ENCODE peak calls at places on chromosome 18, in five cellular contexts. G is activated T-helper 9 cell treated with anti-CD3 and anti-CD28 coated beads, Interleukin-2, amount 50 U/mL, for 16 hours; Q is astrocyte; A is aorta; J is stimulated activated CD4-positive, alpha-beta T cell treated with anti-CD3 and anti-CD28 coated beads, Interleukin-1b, Interleukin-23, amount 100 ng/mL, for 1 hour. S is an unnamed sample.

GRCh38 chr18:2656237-2657042 is 914 bp downstream of the SMCHD1 start:
- DNase-seq in J (peak; percentile 12), Q (peak; percentile 32), G (peak; percentile 34), A (peak; percentile 84), S (peak; percentile 44)

GRCh38 chr18:40371673-40372072 is 1583.4 kb upstream of the PIK3C3 start:
- DNase-seq in J (no peak), A (no peak), G (no peak), Q (peak; percentile 72), S (no peak)

GRCh38 chr18:70384181-70384790 is 95.4 kb downstream of the SOCS6 start:
- DNase-seq in G (no peak), Q (peak; percentile 92), A (no peak), J (no peak), S (no peak)

GRCh38 chr18:9714832-9715343 is 6.8 kb downstream of the RAB31 start:
- DNase-seq in Q (no peak), J (no peak), A (no peak), G (no peak), S (no peak)

GRCh38 chr18:6557470-6558245 is 142.9 kb upstream of the L3MBTL4 start:
- DNase-seq in G (no peak), J (no peak), A (no peak), Q (no peak), S (no peak)

GRCh38 chr18:45935591-45936335 is 31.4 kb downstream of the EPG5 start:
- DNase-seq in A (no peak), J (no peak), Q (peak; percentile 87), G (no peak), S (no peak)

GRCh38 chr18:8661754-8662573 is 43.4 kb upstream of the MTCL1 start:
- DNase-seq in A (no peak), G (no peak), J (no peak), Q (peak; percentile 67), S (no peak)

GRCh38 chr18:22912835-22913234 is 20.3 kb upstream of the RBBP8 start:
- DNase-seq in J (no peak), A (no peak), Q (peak; percentile 76), G (no peak), S (no peak)

GRCh38 chr18:61764381-61764780 is 128.4 kb downstream of the RNF152 start:
- DNase-seq in J (no peak), A (no peak), Q (peak; percentile 83), G (no peak), S (no peak)

GRCh38 chr18:54127759-54128378 is 96.6 kb downstream of the MBD2 start:
- DNase-seq in A (no peak), J (no peak), G (no peak), Q (no peak), S (no peak)

GRCh38 chr18:21763846-21764646 is 23.5 kb downstream of the MIB1 start:
- DNase-seq in A (no peak), J (no peak), Q (no peak), G (no peak), S (no peak)

GRCh38 chr18:11034816-11035215 is 114.6 kb downstream of the PIEZO2 start:
- DNase-seq in G (no peak), Q (no peak), A (no peak), J (no peak), S (no peak)

GRCh38 chr18:2985628-2986027 is 27.3 kb downstream of the LPIN2 start:
- DNase-seq in J (no peak), A (no peak), G (no peak), Q (peak; percentile 46), S (no peak)

GRCh38 chr18:34647251-34647650 is 62.8 kb upstream of the DTNA start:
- DNase-seq in A (no peak), G (no peak), J (no peak), Q (no peak), S (no peak)

GRCh38 chr18:2310824-2311349 is 260.4 kb downstream of the METTL4 start:
- DNase-seq in A (no peak), J (no peak), Q (no peak), G (no peak), S (no peak)

GRCh38 chr18:26865557-26865956 is at the start of gene AQP4:
- DNase-seq in Q (no peak), G (no peak), A (no peak), J (no peak), S (no peak)

GRCh38 chr18:59917422-59917821 is 17.6 kb downstream of the PMAIP1 start:
- DNase-seq in A (no peak), Q (peak; percentile 71), G (no peak), J (no peak), S (no peak)

GRCh38 chr18:63158676-63159291 is 160.8 kb downstream of the BCL2 start:
- DNase-seq in J (no peak), A (no peak), Q (no peak), G (peak; percentile 44), S (peak; percentile 52)

GRCh38 chr18:23238152-23238531 is 102.9 kb downstream of the CABLES1 start:
- DNase-seq in J (no peak), Q (peak; percentile 89), G (no peak), A (no peak), S (no peak)

GRCh38 chr18:26416652-26417150 is 131.7 kb downstream of the KCTD1 start:
- DNase-seq in J (no peak), Q (no peak), G (no peak), A (no peak), S (no peak)

GRCh38 chr18:31723998-31724711 is 36.5 kb downstream of the SLC25A52 start:
- DNase-seq in Q (peak; percentile 3), J (no peak), A (peak; percentile 79), G (no peak), S (no peak)

GRCh38 chr18:63410792-63411191 is 11.5 kb downstream of the VPS4B start:
- DNase-seq in A (no peak), J (no peak), Q (peak; percentile 67), G (no peak), S (no peak)

GRCh38 chr18:22563098-22563707 is 145.5 kb upstream of the CTAGE1 start:
- DNase-seq in A (no peak), J (no peak), Q (peak; percentile 94), G (no peak), S (no peak)

GRCh38 chr18:75728621-75729020 is 301.1 kb upstream of the SMIM21 start:
- DNase-seq in G (no peak), Q (no peak), A (no peak), J (no peak), S (no peak)

GRCh38 chr18:3319399-3319798 is 57.5 kb downstream of the MYL12B start:
- DNase-seq in J (no peak), G (no peak), A (no peak), Q (peak; percentile 33), S (peak; percentile 1)

GRCh38 chr18:79611040-79611681 is 68.4 kb upstream of the CTDP1 start:
- DNase-seq in Q (peak; percentile 92), A (peak; percentile 75), J (no peak), G (no peak), S (no peak)

GRCh38 chr18:76476665-76477561 is 18.1 kb downstream of the ZNF516 start:
- DNase-seq in A (no peak), J (no peak), G (no peak), Q (peak; percentile 95), S (no peak)

GRCh38 chr18:77206676-77207370 is 42.8 kb upstream of the GALR1 start:
- DNase-seq in Q (peak; percentile 57), G (no peak), A (no peak), J (no peak), S (no peak)

GRCh38 chr18:57811477-57812125 is 8.5 kb upstream of the ATP8B1 start:
- DNase-seq in A (no peak), Q (no peak), J (no peak), G (no peak), S (no peak)

GRCh38 chr18:5983479-5983878 is 88.2 kb upstream of the TMEM200C start:
- DNase-seq in G (no peak), J (no peak), A (no peak), Q (no peak), S (no peak)

GRCh38 chr18:50079571-50080295 is 115.2 kb downstream of the MYO5B start:
- DNase-seq in G (no peak), J (no peak), A (peak; percentile 77), Q (no peak), S (no peak)

S was measured in stimulated activated naive CD4-positive, alpha-beta T cell treated with Interleukin-2 at 50 U/mL for 16 hours.